ENCODE peak calls at places on chromosomes 1 and 21, in ten cellular contexts. L is esophagus squamous epithelium; N is NCI-H1417; S is psoas muscle; K is SJSA1; H is AG10803; W is transverse colon; G is activated T-cell treated with anti-CD3 and anti-CD28 coated beads, Interleukin-2, amount 50 U/mL, for 48 hours; X is substantia nigra; B is GM13976. R is an unnamed sample.
A peak's percentile ranks its signal among the peaks of the same experiment; 100 is the strongest.

GRCh38 chr1:2493691-2494322 is 17.7 kb downstream of the PLCH2 start:
- DNase-seq in X (peak; percentile 94), S (no peak), L (no peak), N (no peak), G (no peak), K (no peak), W (no peak), B (no peak), H (no peak), R (no peak)

GRCh38 chr1:46717654-46718053 is 1.3 kb downstream of the EFCAB14 start:
- DNase-seq in K (no peak), N (no peak), W (no peak), H (no peak), L (no peak), X (no peak), S (no peak), B (no peak), G (no peak), R (no peak)

GRCh38 chr21:43691801-43692200 is 27.1 kb upstream of the PDXK start:
- DNase-seq in K (no peak), N (no peak), W (no peak), B (no peak), S (no peak), H (no peak), L (no peak), G (no peak), X (no peak), R (no peak)

GRCh38 chr1:80837066-80837465 is 963.7 kb upstream of the ADGRL2 start:
- DNase-seq in G (no peak), N (no peak), K (no peak), S (no peak), B (no peak), H (no peak), W (no peak), X (no peak), L (no peak), R (no peak)

GRCh38 chr1:226814751-226815496 is 55.5 kb upstream of the PSEN2 start:
- DNase-seq in K (peak; percentile 16), S (peak; percentile 83), X (peak; percentile 22), L (no peak), G (no peak), W (peak; percentile 73), N (peak; percentile 87), H (peak; percentile 80), B (no peak), R (peak; percentile 83)

GRCh38 chr1:192713921-192714320 is 78.0 kb downstream of the RGS13 start:
- DNase-seq in N (no peak), X (no peak), W (no peak), B (no peak), S (no peak), H (peak; percentile 11), K (no peak), G (no peak), L (no peak), R (no peak)

GRCh38 chr1:212825798-212826452 is 21.5 kb downstream of the SPATA45 start:
- DNase-seq in K (no peak), S (no peak), H (no peak), X (no peak), B (no peak), G (no peak), N (no peak), L (no peak), W (no peak), R (no peak)

GRCh38 chr1:167776151-167776550 is 54.4 kb downstream of the MPZL1 start:
- DNase-seq in X (no peak), W (no peak), L (no peak), N (no peak), H (peak; percentile 68), G (no peak), K (peak; percentile 18), S (no peak), B (no peak), R (no peak)

GRCh38 chr1:232385221-232385620 is 244.7 kb downstream of the SIPA1L2 start:
- DNase-seq in K (peak; percentile 23), L (no peak), W (no peak), B (no peak), S (no peak), G (no peak), X (no peak), H (peak; percentile 34), N (no peak), R (no peak)